ENCODE peak calls at places on chromosomes 2 and 18, in ten cellular contexts. One of them, this sample, is unnamed.

GRCh38 chr2:231900975-231901374 is 25.2 kb downstream of the NPPC start:
- DNase-seq in ascending aorta: no peak
- DNase-seq in fibroblast of lung: no peak
- DNase-seq in OCI-LY7: no peak
- DNase-seq in GM10248: no peak
- DNase-seq in right lobe of liver: no peak
- DNase-seq in spleen: peak
- DNase-seq in left lung: no peak
- DNase-seq in breast epithelium: no peak
- DNase-seq in CD8-positive, alpha-beta T cell: no peak
- DNase-seq in this sample: no peak

GRCh38 chr2:174028935-174029334 is 63.8 kb upstream of the SP3 start:
- DNase-seq in fibroblast of lung: no peak
- DNase-seq in right lobe of liver: no peak
- DNase-seq in left lung: no peak
- DNase-seq in spleen: no peak
- DNase-seq in breast epithelium: no peak
- DNase-seq in OCI-LY7: no peak
- DNase-seq in GM10248: no peak
- DNase-seq in CD8-positive, alpha-beta T cell: no peak
- DNase-seq in ascending aorta: peak
- DNase-seq in this sample: no peak

GRCh38 chr2:234973008-234973407 is 21.2 kb downstream of the SH3BP4 start:
- DNase-seq in right lobe of liver: no peak
- DNase-seq in ascending aorta: no peak
- DNase-seq in spleen: no peak
- DNase-seq in CD8-positive, alpha-beta T cell: no peak
- DNase-seq in breast epithelium: no peak
- DNase-seq in GM10248: no peak
- DNase-seq in left lung: no peak
- DNase-seq in OCI-LY7: no peak
- DNase-seq in fibroblast of lung: peak
- DNase-seq in this sample: no peak

GRCh38 chr18:32424696-32425095 is 46.0 kb downstream of the GAREM1 start:
- DNase-seq in right lobe of liver: no peak
- DNase-seq in OCI-LY7: no peak
- DNase-seq in left lung: no peak
- DNase-seq in GM10248: no peak
- DNase-seq in fibroblast of lung: peak
- DNase-seq in breast epithelium: no peak
- DNase-seq in CD8-positive, alpha-beta T cell: no peak
- DNase-seq in spleen: no peak
- DNase-seq in ascending aorta: no peak
- DNase-seq in this sample: no peak

GRCh38 chr18:48563027-48563426 is 24.2 kb downstream of the CTIF start:
- DNase-seq in ascending aorta: no peak
- DNase-seq in fibroblast of lung: peak
- DNase-seq in OCI-LY7: no peak
- DNase-seq in GM10248: no peak
- DNase-seq in spleen: no peak
- DNase-seq in CD8-positive, alpha-beta T cell: no peak
- DNase-seq in left lung: no peak
- DNase-seq in breast epithelium: no peak
- DNase-seq in right lobe of liver: no peak
- DNase-seq in this sample: no peak

GRCh38 chr18:40949138-40949949 is 1005.7 kb upstream of the PIK3C3 start:
- DNase-seq in spleen: peak
- DNase-seq in right lobe of liver: no peak
- DNase-seq in fibroblast of lung: no peak
- DNase-seq in left lung: no peak
- DNase-seq in GM10248: no peak
- DNase-seq in ascending aorta: no peak
- DNase-seq in OCI-LY7: no peak
- DNase-seq in CD8-positive, alpha-beta T cell: no peak
- DNase-seq in breast epithelium: no peak
- DNase-seq in this sample: no peak

GRCh38 chr2:212451786-212452200 is 86.8 kb downstream of the ERBB4 start:
- DNase-seq in GM10248: no peak
- DNase-seq in left lung: no peak
- DNase-seq in breast epithelium: no peak
- DNase-seq in OCI-LY7: no peak
- DNase-seq in ascending aorta: no peak
- DNase-seq in CD8-positive, alpha-beta T cell: no peak
- DNase-seq in fibroblast of lung: peak
- DNase-seq in right lobe of liver: no peak
- DNase-seq in spleen: no peak
- DNase-seq in this sample: no peak

GRCh38 chr18:57768557-57769326 is 34.4 kb downstream of the ATP8B1 start:
- DNase-seq in OCI-LY7: no peak
- DNase-seq in breast epithelium: no peak
- DNase-seq in CD8-positive, alpha-beta T cell: no peak
- DNase-seq in left lung: no peak
- DNase-seq in ascending aorta: peak
- DNase-seq in GM10248: no peak
- DNase-seq in spleen: no peak
- DNase-seq in right lobe of liver: no peak
- DNase-seq in fibroblast of lung: peak
- DNase-seq in this sample: no peak

GRCh38 chr2:166417669-166418068 is 41.9 kb upstream of the SCN9A start:
- DNase-seq in fibroblast of lung: peak
- DNase-seq in ascending aorta: no peak
- DNase-seq in OCI-LY7: peak
- DNase-seq in breast epithelium: no peak
- DNase-seq in spleen: no peak
- DNase-seq in CD8-positive, alpha-beta T cell: no peak
- DNase-seq in right lobe of liver: no peak
- DNase-seq in left lung: no peak
- DNase-seq in GM10248: peak
- DNase-seq in this sample: no peak

GRCh38 chr2:16508061-16508851 is 157.4 kb downstream of the CYRIA start:
- DNase-seq in right lobe of liver: peak
- DNase-seq in fibroblast of lung: peak
- DNase-seq in CD8-positive, alpha-beta T cell: no peak
- DNase-seq in spleen: no peak
- DNase-seq in left lung: peak
- DNase-seq in breast epithelium: no peak
- DNase-seq in ascending aorta: no peak
- DNase-seq in OCI-LY7: no peak
- DNase-seq in GM10248: peak
- DNase-seq in this sample: peak

GRCh38 chr2:167783266-167784070 is 463.9 kb downstream of the STK39 start:
- DNase-seq in GM10248: no peak
- DNase-seq in fibroblast of lung: peak
- DNase-seq in spleen: no peak
- DNase-seq in OCI-LY7: no peak
- DNase-seq in right lobe of liver: no peak
- DNase-seq in breast epithelium: no peak
- DNase-seq in left lung: no peak
- DNase-seq in ascending aorta: no peak
- DNase-seq in CD8-positive, alpha-beta T cell: no peak
- DNase-seq in this sample: no peak

DNA sequence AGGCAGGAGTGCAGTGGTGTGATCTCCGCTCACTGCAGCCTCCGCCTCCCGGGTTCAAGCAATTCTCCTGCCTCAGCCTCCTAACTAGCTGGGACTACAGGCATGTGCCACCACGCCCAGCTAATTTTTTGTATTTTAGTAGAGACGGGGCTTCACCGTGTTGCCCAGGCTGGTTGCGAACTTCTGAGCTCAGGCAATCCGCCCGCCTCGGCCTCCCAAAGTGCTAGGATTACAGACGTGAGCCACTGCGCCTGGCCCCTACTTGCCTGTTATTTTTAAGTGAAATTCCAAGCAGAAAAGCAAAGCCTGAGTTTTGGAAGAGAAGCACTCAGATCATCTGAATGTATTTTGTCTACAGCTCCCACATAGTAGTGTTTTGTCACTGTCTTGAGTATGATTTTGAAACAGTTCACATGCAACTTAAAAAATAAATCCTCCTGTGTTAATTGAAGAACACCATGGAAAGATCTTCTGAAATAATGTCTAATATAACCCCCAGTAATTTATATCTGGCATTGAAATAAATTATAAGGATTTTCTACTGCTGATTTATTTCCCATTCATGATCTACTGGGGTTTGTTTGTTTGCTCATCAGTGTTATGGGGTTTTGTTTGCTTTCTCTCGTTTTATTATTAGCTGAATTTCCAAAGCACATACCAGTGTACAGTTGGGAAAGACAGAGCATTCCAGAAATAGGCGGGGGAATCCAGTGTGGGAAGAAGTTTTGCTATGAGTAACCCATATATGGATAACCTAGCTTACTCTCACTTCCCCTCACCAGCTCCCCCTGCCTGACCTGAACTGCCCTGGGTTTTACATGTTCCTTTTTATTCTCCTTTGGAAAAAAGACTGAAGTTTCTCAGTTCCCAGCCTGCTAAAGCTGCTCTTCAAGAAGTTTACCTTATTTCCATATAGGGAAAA is 80.1 kb upstream of the MAP3K20 start:
- DNase-seq in GM10248: no peak
- DNase-seq in fibroblast of lung: peak
- DNase-seq in CD8-positive, alpha-beta T cell: no peak
- DNase-seq in right lobe of liver: no peak
- DNase-seq in spleen: no peak
- DNase-seq in OCI-LY7: no peak
- DNase-seq in ascending aorta: peak
- DNase-seq in breast epithelium: no peak
- DNase-seq in left lung: peak
- DNase-seq in this sample: no peak
- TF ChIP-seq CTCF in GM10248: no peak
- TF ChIP-seq CTCF in fibroblast of lung: no peak
- TF ChIP-seq CTCF in CD8-positive, alpha-beta T cell: no peak
- TF ChIP-seq CTCF in right lobe of liver: peak
- TF ChIP-seq CTCF in spleen: no peak
- TF ChIP-seq CTCF in OCI-LY7: no peak
- TF ChIP-seq CTCF in ascending aorta: no peak
- TF ChIP-seq CTCF in breast epithelium: no peak
- TF ChIP-seq CTCF in left lung: no peak
- TF ChIP-seq CTCF in this sample: no peak

GRCh38 chr18:23135679-23136325 is 517 bp downstream of the CABLES1 start:
- DNase-seq in ascending aorta: peak
- DNase-seq in right lobe of liver: peak
- DNase-seq in fibroblast of lung: peak
- DNase-seq in spleen: peak
- DNase-seq in GM10248: peak
- DNase-seq in breast epithelium: peak
- DNase-seq in left lung: no peak
- DNase-seq in CD8-positive, alpha-beta T cell: no peak
- DNase-seq in OCI-LY7: peak
- DNase-seq in this sample: peak
- TF ChIP-seq CTCF in ascending aorta: no peak
- TF ChIP-seq CTCF in right lobe of liver: no peak
- TF ChIP-seq CTCF in fibroblast of lung: no peak
- TF ChIP-seq CTCF in spleen: no peak
- TF ChIP-seq CTCF in GM10248: no peak
- TF ChIP-seq CTCF in breast epithelium: no peak
- TF ChIP-seq CTCF in left lung: no peak
- TF ChIP-seq CTCF in CD8-positive, alpha-beta T cell: no peak
- TF ChIP-seq CTCF in OCI-LY7: no peak
- TF ChIP-seq CTCF in this sample: no peak

DNA sequence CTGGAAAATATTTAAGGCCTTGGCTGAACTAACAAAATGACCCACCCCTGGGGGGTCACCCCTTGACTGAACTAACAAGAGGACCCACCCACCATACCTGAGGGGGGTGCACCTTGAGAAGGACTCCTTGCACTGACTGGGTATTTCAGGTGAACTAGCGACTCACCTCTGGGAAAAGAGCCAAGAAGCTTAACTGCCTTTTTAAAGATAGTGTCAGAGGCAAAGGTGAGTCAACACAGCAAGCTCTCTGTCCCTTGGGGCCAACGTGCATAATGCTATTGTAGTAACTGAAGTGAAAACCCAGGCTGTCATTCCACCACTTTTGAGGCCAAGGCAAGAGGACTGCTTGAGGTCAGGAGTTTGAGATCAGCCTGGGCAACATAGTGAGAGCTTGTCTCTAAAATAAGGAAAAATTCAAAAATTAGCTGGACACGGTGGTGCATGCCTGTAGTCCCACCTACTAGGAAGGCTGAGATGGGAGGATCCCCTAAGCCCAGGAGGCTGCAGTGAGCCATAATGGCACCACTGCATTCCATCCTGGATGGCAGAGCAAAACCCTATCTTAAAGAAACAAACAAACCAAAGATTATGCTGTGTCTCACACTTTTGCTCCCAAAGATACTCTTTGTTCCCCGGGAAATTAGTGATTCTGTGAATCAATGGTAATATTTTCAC is 36.4 kb upstream of the ZCCHC2 start:
- DNase-seq in left lung: peak
- DNase-seq in right lobe of liver: no peak
- DNase-seq in breast epithelium: no peak
- DNase-seq in CD8-positive, alpha-beta T cell: no peak
- DNase-seq in fibroblast of lung: peak
- DNase-seq in ascending aorta: no peak
- DNase-seq in OCI-LY7: no peak
- DNase-seq in GM10248: no peak
- DNase-seq in spleen: no peak
- DNase-seq in this sample: no peak
- TF ChIP-seq CTCF in left lung: no peak
- TF ChIP-seq CTCF in right lobe of liver: no peak
- TF ChIP-seq CTCF in breast epithelium: no peak
- TF ChIP-seq CTCF in CD8-positive, alpha-beta T cell: no peak
- TF ChIP-seq CTCF in fibroblast of lung: no peak
- TF ChIP-seq CTCF in ascending aorta: no peak
- TF ChIP-seq CTCF in OCI-LY7: no peak
- TF ChIP-seq CTCF in GM10248: no peak
- TF ChIP-seq CTCF in spleen: no peak
- TF ChIP-seq CTCF in this sample: no peak

DNA sequence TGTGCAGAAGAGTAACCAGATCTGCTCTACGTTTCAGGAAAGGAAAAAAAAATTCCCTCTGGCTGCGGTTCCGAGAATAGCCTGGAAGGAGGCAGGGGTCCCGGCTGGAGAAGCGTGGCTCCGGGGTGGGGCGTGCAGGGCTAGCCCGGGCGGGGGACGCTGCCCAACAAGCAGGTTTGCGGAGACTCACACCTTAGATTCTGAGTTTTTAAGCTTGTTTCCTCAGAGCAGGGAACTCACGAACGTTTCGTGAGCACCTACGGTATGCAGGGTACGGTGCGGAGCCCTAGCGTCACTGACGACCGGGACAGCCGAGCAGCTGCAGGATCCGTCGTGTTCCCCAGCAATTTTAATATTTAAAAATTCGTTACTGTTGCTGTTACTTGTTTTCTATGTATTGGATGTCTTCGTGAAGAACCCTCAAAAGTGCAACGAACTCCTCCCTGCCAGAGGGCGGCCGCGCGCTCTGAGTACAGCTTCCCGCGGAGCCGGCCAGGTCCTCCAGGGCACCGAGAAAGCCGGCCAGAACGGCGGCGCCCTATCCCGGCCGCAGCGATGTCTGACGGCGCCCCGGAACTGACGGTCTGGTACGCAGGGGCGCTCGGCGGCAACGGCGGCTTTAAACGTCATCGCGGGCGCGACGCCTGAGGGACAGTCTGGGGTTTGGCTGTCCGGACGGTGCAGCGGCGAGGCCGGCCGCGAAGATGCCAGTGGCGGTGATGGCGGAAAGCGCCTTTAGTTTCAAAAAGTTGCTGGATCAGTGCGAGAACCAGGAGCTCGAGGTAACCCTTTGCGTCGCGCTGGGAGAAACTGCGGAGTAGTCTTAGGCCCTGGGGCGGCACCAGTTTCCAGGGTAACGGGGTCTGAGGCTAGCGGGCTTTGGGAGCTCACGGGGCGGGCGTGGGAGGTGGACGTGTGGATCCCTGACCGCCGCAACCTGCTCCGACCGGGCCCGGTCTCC is at the start of gene COPS8:
- DNase-seq in fibroblast of lung: peak
- DNase-seq in ascending aorta: peak
- DNase-seq in OCI-LY7: peak
- DNase-seq in GM10248: peak
- DNase-seq in spleen: peak
- DNase-seq in CD8-positive, alpha-beta T cell: peak
- DNase-seq in right lobe of liver: peak
- DNase-seq in breast epithelium: peak
- DNase-seq in left lung: peak
- DNase-seq in this sample: peak
- TF ChIP-seq CTCF in fibroblast of lung: no peak
- TF ChIP-seq CTCF in ascending aorta: peak
- TF ChIP-seq CTCF in OCI-LY7: peak
- TF ChIP-seq CTCF in GM10248: peak
- TF ChIP-seq CTCF in spleen: no peak
- TF ChIP-seq CTCF in CD8-positive, alpha-beta T cell: peak
- TF ChIP-seq CTCF in right lobe of liver: peak
- TF ChIP-seq CTCF in breast epithelium: no peak
- TF ChIP-seq CTCF in left lung: no peak
- TF ChIP-seq CTCF in this sample: no peak